ENCODE peak calls at places on chromosomes 12 and 14, in ten cellular contexts. E is CD4-positive, alpha-beta T cell; I is foreskin keratinocyte; T is lung; F is left lung; M is heart left ventricle; B is psoas muscle; O is Panc1; S is HCT116; P is pancreas. W is an unnamed sample.

GRCh38 chr12:130948136-130948535 is 5.6 kb upstream of the ADGRD1 start:
- ATAC-seq in B (no peak), T (no peak), F (no peak), P (peak), S (no peak), I (peak), E (no peak), M (no peak), O (no peak), W (no peak)

GRCh38 chr14:61573748-61574513 is 121.4 kb upstream of the HIF1A start:
- ATAC-seq in S (no peak), O (no peak), E (peak), M (no peak), P (peak), F (peak), I (peak), T (no peak), B (no peak), W (peak)

GRCh38 chr14:43568022-43568421 is 939.1 kb downstream of the FSCB start:
- ATAC-seq in B (no peak), O (no peak), F (no peak), S (no peak), I (no peak), P (no peak), M (no peak), T (no peak), E (no peak), W (no peak)

GRCh38 chr12:69163681-69164362 is 75.5 kb upstream of the CPSF6 start:
- ATAC-seq in P (no peak), I (no peak), M (no peak), F (no peak), S (no peak), T (no peak), O (no peak), B (no peak), E (no peak), W (no peak)

GRCh38 chr12:109458086-109458485 is 19.0 kb downstream of the KCTD10 start:
- ATAC-seq in F (no peak), T (no peak), M (no peak), P (no peak), S (no peak), I (no peak), B (no peak), E (no peak), O (no peak), W (no peak)

GRCh38 chr12:92070864-92071445 is 74.7 kb downstream of the BTG1 start:
- ATAC-seq in B (no peak), P (peak), F (peak), I (no peak), T (peak), E (no peak), S (no peak), M (no peak), O (no peak), W (peak)

GRCh38 chr14:63852271-63852816 is 460 bp upstream of the SYNE2 start:
- ATAC-seq in E (no peak), M (no peak), P (peak), F (peak), I (peak), B (peak), T (no peak), O (peak), S (peak), W (peak)

GRCh38 chr14:94356379-94357056 is 31.9 kb downstream of the SERPINA1 start:
- ATAC-seq in F (no peak), S (no peak), B (no peak), E (no peak), I (no peak), O (no peak), M (no peak), T (no peak), P (no peak), W (no peak)

GRCh38 chr14:30339311-30339901 is 219.6 kb upstream of the G2E3 start:
- ATAC-seq in M (no peak), F (no peak), O (no peak), B (no peak), T (no peak), E (no peak), S (no peak), P (no peak), I (no peak), W (no peak)

GRCh38 chr12:42575717-42576116 is 13.8 kb downstream of the PRICKLE1 start:
- ATAC-seq in O (no peak), P (no peak), F (peak), B (no peak), T (peak), M (no peak), S (no peak), E (no peak), I (no peak), W (no peak)

DNA sequence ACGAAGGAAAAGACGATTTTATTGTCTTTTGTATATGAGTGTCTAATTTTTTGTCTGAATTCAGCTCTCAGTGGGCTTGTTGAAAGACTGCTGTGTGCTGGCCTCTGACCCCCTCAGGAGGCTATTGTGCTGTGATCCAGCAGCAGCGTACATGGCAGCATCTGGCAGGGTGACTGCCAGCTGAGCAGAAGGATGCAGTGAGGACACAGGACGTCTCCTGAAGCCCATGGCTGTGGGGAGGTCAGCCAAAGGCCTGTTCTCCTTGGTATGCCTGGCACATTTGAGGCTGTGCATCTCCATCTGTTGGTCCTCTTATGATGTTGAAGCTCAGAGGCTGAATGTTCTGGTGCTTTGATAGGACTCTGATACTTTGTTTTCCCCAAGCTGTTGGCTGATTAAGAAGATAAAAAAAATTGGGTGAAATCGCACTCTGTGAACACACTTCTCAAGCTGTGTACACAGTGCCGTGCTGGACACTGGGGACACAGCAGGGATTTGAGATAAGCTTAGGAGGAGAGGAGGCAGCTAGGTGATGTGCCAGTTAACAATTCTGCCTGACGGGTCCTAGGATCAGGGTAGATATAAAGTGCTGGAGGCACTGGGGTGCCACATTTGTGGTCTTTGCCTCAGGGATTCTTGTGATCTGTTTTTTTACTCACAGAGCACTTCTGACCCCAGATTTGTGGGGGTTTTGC is 37.5 kb downstream of the EID3 start:
- ATAC-seq in F (no peak), B (peak), O (no peak), P (no peak), S (no peak), M (no peak), T (no peak), E (no peak), I (no peak), W (no peak)
- H3K27ac ChIP-seq in F (no peak), B (no peak), O (peak), P (no peak), S (no peak), M (no peak), T (no peak), E (no peak), I (no peak), W (peak)

GRCh38 chr12:1328385-1328784 is 266.0 kb downstream of the FBXL14 start:
- ATAC-seq in S (no peak), T (peak), I (no peak), M (no peak), P (peak), E (no peak), F (peak), B (no peak), O (no peak), W (no peak)
- TF ChIP-seq CTCF in S (no peak), T (no peak), I (no peak), M (no peak), P (no peak), E (no peak), F (no peak), B (no peak), O (no peak), W (no peak)

DNA sequence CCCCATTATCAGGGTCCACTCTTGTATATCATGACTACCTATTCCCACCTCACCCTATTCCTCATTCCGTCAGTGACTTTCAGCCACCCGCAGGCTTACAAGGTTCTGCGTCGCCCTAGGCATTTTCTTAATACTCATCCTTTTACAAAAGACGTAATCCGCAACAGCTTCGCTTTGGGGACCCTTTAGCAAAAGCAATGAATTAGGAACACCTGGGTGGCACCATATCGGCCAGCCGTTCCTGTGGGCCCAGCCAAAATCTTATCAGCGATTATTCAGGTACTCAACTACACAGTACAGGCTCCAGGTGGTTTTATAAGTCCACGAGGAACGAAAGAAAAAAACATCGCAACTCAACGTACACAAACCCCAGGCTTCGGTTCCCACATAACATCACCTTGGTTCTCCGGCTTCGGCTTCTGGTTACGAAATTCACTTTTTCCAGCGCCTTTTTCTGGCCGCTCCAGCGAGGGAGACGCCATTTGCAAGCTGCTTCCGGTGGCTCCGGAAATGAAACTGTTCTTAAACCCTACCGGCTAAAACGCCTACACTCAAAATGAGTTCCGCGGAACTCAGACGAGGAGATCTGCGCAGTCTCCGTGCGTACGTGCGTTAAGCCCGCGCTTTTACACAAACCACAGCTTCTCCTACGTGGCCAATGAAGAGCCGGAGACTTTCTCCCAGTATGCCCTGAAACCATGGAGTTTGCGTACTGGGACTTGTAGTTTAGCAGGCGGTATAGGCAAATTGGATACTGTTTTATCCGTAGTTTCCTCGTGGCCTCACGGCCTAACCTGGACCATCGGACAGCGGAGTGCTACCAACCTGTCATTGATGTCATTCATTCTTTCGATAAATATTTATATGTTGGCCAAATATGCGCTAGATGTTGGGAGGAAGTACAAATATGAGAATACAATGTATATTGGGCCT is at the start of gene KRR1:
- ATAC-seq in E (peak), S (peak), B (peak), T (peak), P (peak), F (peak), M (peak), I (peak), O (peak), W (peak)
- H3K27ac ChIP-seq in E (peak), S (peak), B (peak), T (peak), P (peak), F (peak), M (peak), I (peak), O (peak), W (peak)

GRCh38 chr12:89390802-89391673 is 38.7 kb upstream of the DUSP6 start:
- ATAC-seq in O (no peak), I (peak), B (no peak), T (peak), S (peak), M (no peak), F (peak), E (no peak), P (peak), W (no peak)

GRCh38 chr12:89393551-89394121 is 41.3 kb upstream of the DUSP6 start:
- ATAC-seq in S (no peak), I (no peak), B (no peak), E (no peak), F (peak), P (no peak), M (no peak), O (no peak), T (no peak), W (no peak)

GRCh38 chr12:89392401-89392800 is 40.1 kb upstream of the DUSP6 start:
- ATAC-seq in B (no peak), S (no peak), T (no peak), F (no peak), I (no peak), P (no peak), M (no peak), O (no peak), E (no peak), W (no peak)

GRCh38 chr12:89391726-89392336 is 39.5 kb upstream of the DUSP6 start:
- ATAC-seq in O (no peak), F (no peak), I (no peak), T (no peak), P (no peak), B (no peak), E (no peak), S (no peak), M (no peak), W (no peak)

DNA sequence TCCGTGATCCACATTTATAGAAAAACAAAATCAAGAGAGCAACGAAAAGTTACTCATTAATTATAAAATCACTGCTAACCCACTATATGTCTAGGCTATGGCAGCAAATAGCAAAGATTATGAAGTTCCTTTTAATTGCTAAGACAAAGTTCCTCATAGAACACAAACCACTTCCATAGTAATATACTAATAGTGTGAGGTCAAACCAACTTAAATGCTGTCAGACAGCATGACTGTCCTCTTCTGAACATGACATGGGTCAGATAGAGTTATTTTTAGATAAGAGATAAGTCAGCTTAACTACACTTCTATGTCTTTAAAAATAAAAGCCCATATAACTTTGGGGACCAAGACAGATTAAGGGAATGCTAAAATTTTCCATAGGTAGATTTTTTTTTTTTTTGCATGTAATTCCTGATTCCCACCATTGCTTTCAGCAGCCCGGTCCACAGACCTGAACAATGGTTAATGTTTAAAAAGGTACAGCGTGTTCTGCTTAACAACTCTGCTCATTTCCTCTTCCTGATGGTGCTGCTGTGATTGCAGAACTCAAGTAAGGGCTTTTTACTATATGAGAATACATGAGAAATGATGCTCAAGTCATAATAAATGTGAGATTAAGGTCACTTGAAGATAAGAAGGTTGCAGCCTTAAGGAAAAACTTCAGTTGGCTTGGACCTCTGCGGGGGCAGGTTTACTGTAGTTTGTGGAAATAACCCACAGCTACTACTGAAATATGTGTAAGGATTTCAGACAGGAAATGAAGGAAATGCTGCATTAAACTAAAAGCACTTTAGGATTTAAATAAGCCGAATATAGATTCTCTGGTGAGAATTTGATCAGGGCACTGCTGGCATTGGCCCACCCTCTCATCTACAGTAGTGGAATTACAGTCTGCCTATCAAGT is 37.7 kb upstream of the DUSP6 start:
- ATAC-seq in P (peak), F (peak), O (no peak), S (no peak), M (peak), E (peak), B (peak), I (no peak), T (peak), W (peak)
- TF ChIP-seq CTCF in P (no peak), F (no peak), O (no peak), S (no peak), M (no peak), E (no peak), B (no peak), I (no peak), T (no peak), W (no peak)

GRCh38 chr12:6178981-6179761 is 21.0 kb upstream of the CD9 start:
- ATAC-seq in M (no peak), O (no peak), E (no peak), P (no peak), S (peak), I (no peak), F (no peak), T (no peak), B (no peak), W (no peak)
- H3K27ac ChIP-seq in M (peak), O (no peak), E (no peak), P (no peak), S (no peak), I (no peak), F (peak), T (no peak), B (peak), W (peak)

DNA sequence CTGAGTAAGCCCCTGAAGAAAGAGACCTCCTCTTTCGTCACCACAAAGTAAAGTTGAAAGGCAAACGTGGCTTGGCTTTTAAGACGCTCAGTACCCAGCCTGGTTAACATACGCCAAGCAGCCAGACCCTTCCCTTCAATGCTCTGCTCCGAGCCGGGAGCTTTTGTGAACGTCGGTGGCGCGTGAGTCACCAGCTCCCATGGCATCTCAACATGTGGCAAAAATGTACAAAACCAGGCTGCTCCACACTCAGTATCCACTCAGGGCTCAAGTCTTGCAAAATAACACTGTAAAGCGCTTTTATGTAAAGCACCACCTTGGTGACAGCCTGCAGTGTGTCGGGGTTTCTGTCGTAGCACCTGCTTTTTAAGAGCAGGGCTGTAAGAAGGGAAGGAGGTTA is 89.0 kb downstream of the SETD3 start:
- ATAC-seq in I (no peak), P (no peak), O (no peak), F (peak), E (no peak), M (no peak), T (peak), B (no peak), S (no peak), W (no peak)
- TF ChIP-seq CTCF in I (no peak), P (no peak), O (no peak), F (no peak), E (no peak), M (no peak), T (no peak), B (no peak), S (no peak), W (no peak)

GRCh38 chr12:122471324-122472226 is 29.2 kb downstream of the ZCCHC8 start:
- ATAC-seq in O (peak), M (no peak), B (peak), I (peak), F (peak), P (peak), E (peak), T (peak), S (peak), W (peak)
- H3K27ac ChIP-seq in O (peak), M (no peak), B (peak), I (peak), F (peak), P (peak), E (no peak), T (no peak), S (no peak), W (peak)

GRCh38 chr12:94145231-94145979 is 3.0 kb upstream of the PLXNC1 start:
- ATAC-seq in S (peak), E (no peak), O (no peak), F (no peak), B (no peak), T (no peak), I (no peak), P (no peak), M (no peak), W (no peak)
- TF ChIP-seq CTCF in S (peak), E (no peak), O (peak), F (no peak), B (peak), T (peak), I (peak), P (no peak), M (peak), W (peak)

W was measured in gastroesophageal sphincter.